ENCODE peak calls at places on chromosomes 1 and 21, in seven cellular contexts. G, W, O, T, Z, R and H are unnamed samples.

GRCh38 chr21:25366116-25366515 is 241.2 kb downstream of the MRPL39 start:
- DNase-seq in W (no peak), R (no peak), G (no peak), T (no peak), O (no peak), Z (no peak), H (no peak)

GRCh38 chr1:218080818-218081217 is 204.3 kb upstream of the RRP15 start:
- DNase-seq in R (no peak), W (no peak), Z (no peak), O (no peak), G (no peak), T (no peak), H (no peak)

GRCh38 chr1:37479255-37480124 is 5.1 kb downstream of the ZC3H12A start:
- DNase-seq in T (peak; percentile 67), O (peak; percentile 99), G (peak; percentile 94), R (peak; percentile 88), Z (peak; percentile 71), W (peak; percentile 75), H (peak; percentile 95)

GRCh38 chr1:79549191-79549590 is 542.7 kb upstream of the ADGRL4 start:
- DNase-seq in G (no peak), O (no peak), Z (no peak), R (no peak), W (no peak), T (no peak), H (no peak)

GRCh38 chr1:46300673-46301405 is 2.6 kb downstream of the LRRC41 start:
- DNase-seq in T (no peak), W (peak; percentile 45), R (peak; percentile 55), O (no peak), G (no peak), Z (no peak), H (no peak)

GRCh38 chr1:107057197-107058133 is 991 bp downstream of the PRMT6 start:
- DNase-seq in T (no peak), R (peak; percentile 68), Z (peak; percentile 78), G (peak; percentile 38), W (peak; percentile 69), O (peak; percentile 62), H (peak; percentile 76)

GRCh38 chr1:9416506-9416905 is 122.8 kb upstream of the SLC25A33 start:
- DNase-seq in Z (peak; percentile 50), T (no peak), R (no peak), W (no peak), G (no peak), O (no peak), H (no peak)

GRCh38 chr1:202283991-202284390 is 57.7 kb downstream of the UBE2T start:
- DNase-seq in G (no peak), T (no peak), W (no peak), O (peak; percentile 91), R (peak; percentile 87), Z (no peak), H (no peak)

GRCh38 chr1:115491303-115492018 is 150.3 kb upstream of the VANGL1 start:
- DNase-seq in O (no peak), T (no peak), G (no peak), R (no peak), Z (no peak), W (no peak), H (no peak)

GRCh38 chr1:233294991-233295774 is at the start of gene PCNX2:
- DNase-seq in W (peak; percentile 34), T (peak; percentile 33), R (peak; percentile 84), G (peak; percentile 33), Z (peak; percentile 81), O (peak; percentile 66), H (no peak)

GRCh38 chr21:45950740-45951515 is 30.6 kb upstream of the COL6A1 start:
- DNase-seq in W (peak; percentile 58), O (peak; percentile 65), R (peak; percentile 53), T (peak; percentile 12), G (peak; percentile 57), Z (no peak), H (no peak)

GRCh38 chr1:8137406-8138244 is 111.5 kb upstream of the ERRFI1 start:
- DNase-seq in W (peak; percentile 47), Z (no peak), G (peak; percentile 74), O (no peak), T (peak; percentile 58), R (peak; percentile 99), H (no peak)

GRCh38 chr1:93629101-93630059 is 52.3 kb downstream of the BCAR3 start:
- DNase-seq in Z (peak; percentile 83), O (no peak), W (peak; percentile 49), R (peak; percentile 66), T (peak; percentile 59), G (peak; percentile 35), H (no peak)
- TF ChIP-seq CTCF in Z (peak; percentile 99), O (peak; percentile 91), W (peak; percentile 91), R (peak; percentile 83), T (peak; percentile 90), G (peak; percentile 80), H (peak; percentile 77)

DNA sequence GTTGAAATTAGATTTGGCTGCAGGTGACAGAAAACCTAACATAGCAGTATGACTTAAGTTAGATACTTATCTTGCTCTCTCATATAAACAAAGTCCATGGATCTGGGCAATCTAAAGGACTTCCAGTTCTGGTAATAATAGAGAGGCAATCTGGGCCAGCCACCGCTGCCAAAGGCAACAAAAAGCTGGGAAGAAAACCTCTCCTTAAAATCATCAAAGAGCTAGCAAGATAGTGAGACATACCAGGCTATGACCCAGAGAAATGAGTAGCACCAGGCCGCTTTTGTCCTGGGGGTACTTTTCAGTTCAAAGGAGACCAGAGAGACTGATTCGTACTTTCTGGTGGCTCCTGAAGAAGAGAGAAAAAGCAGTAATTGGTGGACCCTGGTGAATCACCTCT is 125.3 kb downstream of the TBX19 start:
- DNase-seq in T (peak; percentile 85), G (no peak), Z (no peak), O (no peak), W (no peak), R (peak; percentile 71), H (no peak)
- H3K27ac ChIP-seq in T (peak overlapping the region; percentile 95), G (no peak overlapping the region), Z (no peak overlapping the region), O (no peak overlapping the region), W (no peak overlapping the region), R (no peak overlapping the region), H (no peak overlapping the region)

GRCh38 chr21:36848875-36849274 is 117.6 kb downstream of the HLCS start:
- DNase-seq in O (no peak), W (no peak), Z (no peak), R (no peak), G (no peak), T (no peak), H (no peak)
- H3K4me1 ChIP-seq in O (peaks cover 33% of the 10 kb centered on the region), W (peaks cover 5% of the 10 kb centered on the region), Z (no peaks in the 10 kb centered on the region), R (no peaks in the 10 kb centered on the region), G (peaks cover 16% of the 10 kb centered on the region), T (peaks cover 32% of the 10 kb centered on the region), H (no peaks in the 10 kb centered on the region)

GRCh38 chr1:22285545-22286396 is 142.9 kb upstream of the WNT4 start:
- DNase-seq in Z (no peak), W (no peak), T (no peak), O (no peak), G (no peak), R (no peak), H (no peak)

GRCh38 chr1:22287946-22288520 is 145.1 kb upstream of the WNT4 start:
- DNase-seq in T (no peak), R (no peak), G (no peak), Z (no peak), W (no peak), O (no peak), H (no peak)

GRCh38 chr1:22287273-22287672 is 144.4 kb upstream of the WNT4 start:
- DNase-seq in W (no peak), G (no peak), Z (no peak), T (no peak), O (no peak), R (no peak), H (no peak)

GRCh38 chr1:22284906-22285544 is 142.1 kb upstream of the WNT4 start:
- DNase-seq in T (no peak), R (no peak), G (no peak), W (no peak), Z (no peak), O (no peak), H (no peak)

DNA sequence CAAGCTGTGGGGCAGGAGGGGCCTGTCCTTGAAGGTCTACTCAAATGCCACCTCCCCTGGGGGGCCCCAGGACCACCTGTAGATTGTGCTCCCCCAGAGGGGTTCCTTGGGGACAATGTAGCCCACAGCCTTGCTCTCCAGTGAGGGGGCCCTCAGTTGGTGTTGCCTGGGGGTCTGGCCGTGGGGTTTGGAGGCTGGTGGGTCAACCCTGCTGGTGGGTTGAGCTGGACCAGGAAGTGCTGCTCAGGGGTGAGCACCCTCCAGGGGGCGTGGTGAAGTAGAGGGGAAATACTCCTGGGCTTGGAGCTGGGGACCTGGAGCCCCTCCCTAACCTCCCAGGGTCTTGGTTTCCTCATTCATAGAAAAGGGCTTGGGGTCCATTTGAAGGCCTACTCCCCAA is 143.6 kb upstream of the WNT4 start:
- DNase-seq in W (no peak), T (no peak), R (no peak), G (no peak), O (no peak), Z (no peak), H (no peak)
- TF ChIP-seq CTCF in W (no peak), T (no peak), R (no peak), G (no peak), O (no peak), Z (peak; percentile 27), H (no peak)

DNA sequence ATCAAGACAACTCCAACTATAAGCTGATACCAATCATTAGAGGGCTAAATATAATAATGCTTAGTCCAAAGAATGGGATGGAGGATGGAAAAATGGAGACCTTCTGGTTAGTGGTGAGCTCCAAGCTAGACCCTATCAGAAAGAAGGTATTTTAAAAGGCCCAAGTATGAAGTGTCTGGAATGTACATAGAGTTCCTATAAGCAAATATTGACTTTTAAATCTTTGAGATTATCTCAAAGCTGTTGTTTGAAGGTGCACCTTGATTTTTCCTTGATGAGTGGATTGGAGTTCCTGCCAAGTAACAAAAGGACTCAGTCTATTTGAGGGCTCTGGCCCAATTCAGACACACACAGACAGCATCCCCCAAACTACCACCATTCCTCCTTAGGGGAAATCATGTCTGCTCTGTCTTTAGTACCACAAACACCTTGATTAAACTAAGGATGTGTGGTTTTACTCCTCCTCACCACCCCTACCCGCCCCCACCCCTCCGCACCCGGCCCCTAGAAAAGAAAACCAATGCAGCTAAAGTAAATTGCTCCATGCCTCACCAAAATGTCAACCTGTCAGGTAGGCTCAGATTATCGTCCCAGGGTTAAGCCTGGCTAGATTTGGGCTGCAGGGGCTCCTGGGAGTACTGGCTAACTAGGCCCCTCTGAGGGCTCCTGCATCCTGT is 59.3 kb downstream of the CDC7 start:
- DNase-seq in T (no peak), O (no peak), R (no peak), Z (no peak), W (no peak), G (no peak), H (no peak)
- H3K27ac ChIP-seq in T (no peak overlapping the region), O (no peak overlapping the region), R (no peak overlapping the region), Z (no peak overlapping the region), W (peak overlapping the region; percentile 23), G (no peak overlapping the region), H (no peak overlapping the region)

DNA sequence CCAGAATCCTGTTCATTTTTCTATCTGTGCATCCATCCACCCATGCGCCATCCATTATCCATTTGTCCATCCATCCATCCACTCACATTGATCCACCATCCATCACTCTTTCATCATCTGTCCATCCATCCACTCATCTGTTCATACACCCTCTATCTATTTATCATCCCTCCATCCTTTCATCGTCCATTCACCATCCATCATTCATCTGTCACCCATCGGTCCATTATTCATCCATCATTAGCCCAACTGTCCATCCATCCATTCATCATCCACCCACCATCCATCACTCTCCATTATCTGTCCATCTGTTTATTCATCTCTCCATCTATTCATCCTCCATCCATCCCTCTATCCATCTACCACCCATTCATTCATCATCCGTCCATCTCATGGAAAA is 125.7 kb upstream of the TMPRSS2 start:
- DNase-seq in O (no peak), R (no peak), G (no peak), W (no peak), T (no peak), Z (no peak), H (no peak)
- H3K4me1 ChIP-seq in O (peaks cover 51% of the 10 kb centered on the region), R (peaks cover 2% of the 10 kb centered on the region), G (peaks cover 32% of the 10 kb centered on the region), W (no peaks in the 10 kb centered on the region), T (peaks cover 27% of the 10 kb centered on the region), Z (no peaks in the 10 kb centered on the region), H (no peaks in the 10 kb centered on the region)

GRCh38 chr1:105027838-105028471 is 1278.3 kb downstream of the AMY1C start:
- DNase-seq in G (no peak), R (no peak), W (no peak), Z (peak; percentile 45), T (no peak), O (no peak), H (no peak)
- TF ChIP-seq CTCF in G (no peak), R (no peak), W (no peak), Z (peak; percentile 80), T (no peak), O (no peak), H (no peak)